ENCODE peak calls at places on chromosome 16, in four cellular contexts. G is mesendoderm; E is CD8-positive, alpha-beta T cell; V is AG04450. H is an unnamed sample.
A peak's percentile ranks its signal among the peaks of the same experiment; 100 is the strongest.

GRCh38 chr16:83552193-83552592 is 255.6 kb upstream of the HSBP1 start:
- DNase-seq in G (no peak), E (no peak), V (no peak), H (peak; percentile 33)

GRCh38 chr16:55189975-55190636 is 133.9 kb upstream of the IRX6 start:
- DNase-seq in V (no peak), E (no peak), G (no peak), H (no peak)

GRCh38 chr16:20903116-20903888 is 2.7 kb downstream of the LYRM1 start:
- DNase-seq in E (no peak), V (no peak), G (no peak), H (no peak)

GRCh38 chr16:55494994-55495421 is 13.9 kb upstream of the LPCAT2 start:
- DNase-seq in V (peak; percentile 87), G (peak; percentile 66), E (no peak), H (peak; percentile 88)

GRCh38 chr16:79864781-79865391 is 264.3 kb upstream of the MAF start:
- DNase-seq in G (no peak), V (no peak), E (no peak), H (no peak)

GRCh38 chr16:22784690-22785214 is 29.2 kb upstream of the HS3ST2 start:
- DNase-seq in V (no peak), G (no peak), E (no peak), H (no peak)

GRCh38 chr16:65662236-65662635 is 540.4 kb upstream of the CDH11 start:
- DNase-seq in V (no peak), E (no peak), G (no peak), H (no peak)

GRCh38 chr16:72480926-72481325 is 309.0 kb upstream of the PMFBP1 start:
- DNase-seq in V (no peak), G (no peak), E (no peak), H (peak; percentile 42)

GRCh38 chr16:50219402-50219975 is 46.9 kb upstream of the ADCY7 start:
- DNase-seq in V (no peak), E (no peak), G (no peak), H (no peak)

GRCh38 chr16:88803264-88803987 is at the start of gene CDT1:
- DNase-seq in E (peak; percentile 77), G (peak; percentile 78), V (no peak), H (no peak)

GRCh38 chr16:31010539-31010938 is at the start of gene STX1B:
- DNase-seq in G (peak; percentile 44), E (peak; percentile 70), V (no peak), H (no peak)

GRCh38 chr16:23852794-23853562 is 17.2 kb downstream of the PRKCB start:
- DNase-seq in V (no peak), G (no peak), E (no peak), H (no peak)

GRCh38 chr16:10750793-10751192 is 7.2 kb downstream of the NUBP1 start:
- DNase-seq in E (no peak), G (no peak), V (no peak), H (no peak)

GRCh38 chr16:67805718-67806427 is 487 bp downstream of the RANBP10 start:
- DNase-seq in G (no peak), V (no peak), E (no peak), H (no peak)
- H3K4me3 ChIP-seq in G (peak overlapping the region; percentile 98), V (peak overlapping the region; percentile 95), E (peak overlapping the region; percentile 89), H (peak overlapping the region; percentile 89)

GRCh38 chr16:4868046-4868445 is 20.8 kb downstream of the UBN1 start:
- DNase-seq in V (no peak), G (no peak), E (no peak), H (no peak)

GRCh38 chr16:4868573-4868972 is 21.3 kb downstream of the UBN1 start:
- DNase-seq in V (no peak), G (no peak), E (no peak), H (no peak)

GRCh38 chr16:4865231-4865860 is 18.1 kb downstream of the UBN1 start:
- DNase-seq in G (no peak), V (no peak), E (no peak), H (no peak)

GRCh38 chr16:4864728-4865127 is 17.4 kb downstream of the UBN1 start:
- DNase-seq in V (no peak), E (no peak), G (no peak), H (no peak)

GRCh38 chr16:4866586-4866985 is 19.3 kb downstream of the UBN1 start:
- DNase-seq in V (no peak), G (no peak), E (no peak), H (no peak)
- H3K4me3 ChIP-seq in V (no peak overlapping the region), G (no peak overlapping the region), E (no peak overlapping the region), H (no peak overlapping the region)

DNA sequence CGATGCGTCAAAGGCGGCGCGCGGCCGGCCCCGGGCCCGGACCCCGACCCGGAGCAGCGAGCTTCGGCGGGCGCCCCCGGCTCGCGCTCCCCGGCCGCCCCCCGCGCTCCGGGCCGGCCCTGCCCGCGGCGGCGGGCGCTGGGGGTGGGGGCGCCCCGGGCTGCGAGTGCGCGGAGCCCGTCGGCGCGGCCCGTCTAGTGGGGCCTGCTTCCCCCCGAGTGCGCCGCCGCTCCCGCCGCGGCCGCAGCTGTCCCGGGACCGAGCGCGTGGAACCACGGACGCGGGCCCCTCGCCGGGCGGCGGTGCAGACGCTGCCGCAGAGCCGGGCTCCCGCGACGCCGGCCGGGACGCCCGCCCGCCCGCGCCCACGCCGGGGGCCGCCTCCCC is 308 bp downstream of the ADCY9 start:
- DNase-seq in V (no peak), G (no peak), E (no peak), H (no peak)
- H3K4me3 ChIP-seq in V (peak overlapping the region; percentile 68), G (no peak overlapping the region), E (no peak overlapping the region), H (peak overlapping the region; percentile 64)

GRCh38 chr16:47600376-47600775 is 139.2 kb downstream of the PHKB start:
- DNase-seq in G (no peak), E (no peak), V (no peak), H (no peak)
- H3K4me3 ChIP-seq in G (no peak overlapping the region), E (no peak overlapping the region), V (no peak overlapping the region), H (no peak overlapping the region)

DNA sequence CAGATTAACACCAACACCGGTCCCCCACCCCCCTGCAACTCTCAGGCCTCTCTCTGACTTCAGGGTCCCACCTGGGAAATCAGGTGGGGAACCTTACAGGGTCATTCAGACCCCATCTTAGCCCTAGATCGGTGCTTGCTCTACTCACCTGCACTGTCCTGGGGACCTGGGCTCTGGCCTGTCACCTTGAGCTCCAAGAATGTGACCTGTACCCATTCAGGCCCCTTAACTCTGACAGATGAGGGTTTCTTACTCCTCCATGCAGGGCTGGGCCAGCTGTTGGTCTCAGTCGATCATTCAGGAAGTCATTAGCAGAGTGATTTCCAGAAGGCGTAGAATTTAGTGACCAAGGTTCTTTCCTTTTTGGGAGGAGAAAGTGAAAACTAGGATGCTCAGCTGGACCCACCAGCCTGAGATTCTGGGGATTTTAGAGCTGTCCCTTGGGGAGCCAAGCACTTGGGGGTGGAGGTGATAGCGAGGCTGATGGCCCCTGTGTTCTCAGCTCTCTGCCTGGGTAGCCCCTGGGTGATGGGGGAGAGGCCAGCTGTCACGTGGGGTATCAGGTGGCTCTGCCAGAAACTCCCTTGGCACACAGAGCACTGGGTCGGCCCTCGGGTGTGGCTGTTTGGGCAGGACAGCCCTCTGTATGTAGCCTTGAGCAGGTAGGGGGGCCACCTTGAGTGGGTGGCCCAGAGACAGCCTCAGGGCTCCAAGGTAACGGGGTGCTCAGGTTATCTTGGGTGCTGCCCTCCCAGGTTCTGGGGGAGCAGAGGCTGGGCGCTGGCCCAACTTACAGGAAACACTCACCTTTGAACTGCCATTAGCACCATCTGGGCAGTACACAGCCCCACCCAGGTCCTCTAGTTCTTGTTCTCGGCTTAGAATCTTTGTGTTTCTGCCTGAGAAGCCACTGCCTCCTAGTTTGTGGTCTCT is 734 bp downstream of the MVP start:
- DNase-seq in E (peak; percentile 49), G (no peak), V (no peak), H (no peak)
- H3K4me3 ChIP-seq in E (peak overlapping the region; percentile 85), G (no peak overlapping the region), V (peak overlapping the region; percentile 93), H (peak overlapping the region; percentile 93)

GRCh38 chr16:67668495-67669157 is 2.0 kb downstream of the C16orf86 start:
- DNase-seq in E (peak; percentile 45), V (no peak), G (no peak), H (no peak)
- H3K4me3 ChIP-seq in E (no peak overlapping the region), V (no peak overlapping the region), G (no peak overlapping the region), H (no peak overlapping the region)

GRCh38 chr16:4911831-4912422 is 25.0 kb downstream of the PPL start:
- DNase-seq in G (no peak), V (no peak), E (no peak), H (peak; percentile 10)

GRCh38 chr16:4908854-4909401 is 28.0 kb downstream of the PPL start:
- DNase-seq in G (no peak), E (no peak), V (no peak), H (no peak)

GRCh38 chr16:4913130-4913773 is 23.7 kb downstream of the PPL start:
- DNase-seq in V (no peak), G (no peak), E (no peak), H (no peak)

GRCh38 chr16:4909825-4910224 is 27.1 kb downstream of the PPL start:
- DNase-seq in V (no peak), E (no peak), G (no peak), H (no peak)

GRCh38 chr16:4910828-4911227 is 26.1 kb downstream of the PPL start:
- DNase-seq in V (no peak), G (no peak), E (no peak), H (no peak)
- H3K4me3 ChIP-seq in V (no peak overlapping the region), G (no peak overlapping the region), E (no peak overlapping the region), H (no peak overlapping the region)

DNA sequence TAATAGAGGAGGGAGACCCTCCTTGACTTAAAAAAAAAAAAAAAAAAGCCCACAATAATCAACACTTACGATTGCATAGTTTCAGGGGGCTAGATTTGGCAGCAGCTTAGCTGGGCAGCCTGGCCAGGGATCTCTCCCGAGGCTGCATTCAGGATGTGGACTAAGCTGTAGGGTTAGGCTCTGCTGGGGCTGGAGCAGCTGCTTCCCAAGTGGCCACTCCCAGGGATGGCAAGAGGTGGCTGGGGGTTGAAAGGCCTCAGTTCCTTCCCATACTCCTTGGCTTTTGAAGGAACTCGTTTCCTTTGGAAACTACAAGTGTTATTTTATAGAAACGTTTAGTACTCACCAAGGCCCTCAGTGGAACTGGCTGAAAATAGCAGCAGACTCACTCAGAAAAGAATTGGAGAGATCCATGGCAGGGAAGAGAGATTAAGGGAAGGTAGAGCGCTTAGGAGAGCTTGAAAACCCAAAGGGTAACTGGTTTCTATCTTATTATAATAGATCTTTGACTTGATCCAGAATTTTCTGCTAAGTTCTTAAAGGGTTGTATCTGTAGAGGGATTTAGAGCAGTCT is 76.4 kb downstream of the WWP2 start:
- DNase-seq in E (no peak), G (no peak), V (no peak), H (no peak)
- H3K4me3 ChIP-seq in E (no peak overlapping the region), G (no peak overlapping the region), V (no peak overlapping the region), H (no peak overlapping the region)

DNA sequence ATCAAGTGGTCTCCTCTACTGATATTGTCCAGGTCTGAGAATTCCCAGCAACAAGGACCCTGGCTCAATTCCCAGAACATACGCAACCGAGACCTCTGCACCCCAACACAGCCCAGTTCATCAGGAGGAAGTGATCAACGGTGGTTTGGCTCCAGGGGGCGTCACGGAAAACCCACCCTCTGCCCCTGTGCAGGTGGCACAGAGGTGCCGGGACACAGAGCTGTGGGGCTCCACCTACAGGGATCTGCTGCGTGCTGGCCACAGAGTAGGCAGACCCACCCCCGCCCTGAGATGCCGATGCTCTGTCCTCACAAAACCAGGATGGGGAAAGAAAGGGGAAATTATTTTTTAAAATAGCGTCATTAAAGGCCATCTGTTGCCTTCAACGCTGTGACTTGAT is 69.6 kb downstream of the LMF1 start:
- DNase-seq in E (no peak), V (no peak), G (no peak), H (no peak)
- H3K4me3 ChIP-seq in E (no peak overlapping the region), V (no peak overlapping the region), G (no peak overlapping the region), H (no peak overlapping the region)

H was measured in AG09309.